ENCODE peak calls at places on chromosomes 1 and 21, in four cellular contexts. One of them, this sample, is unnamed.

GRCh38 chr1:219659682-219660081 is 46.8 kb upstream of the ZC3H11B start:
- DNase-seq in endothelial cell: no peak
- DNase-seq in Peyer's patch: no peak
- DNase-seq in astrocyte of the spinal cord: peak
- DNase-seq in this sample: no peak

GRCh38 chr21:33567914-33568313 is 20.6 kb downstream of the DONSON start:
- DNase-seq in endothelial cell: no peak
- DNase-seq in Peyer's patch: no peak
- DNase-seq in astrocyte of the spinal cord: no peak
- DNase-seq in this sample: no peak

GRCh38 chr1:119336738-119337315 is 31.8 kb upstream of the HAO2 start:
- DNase-seq in endothelial cell: no peak
- DNase-seq in Peyer's patch: no peak
- DNase-seq in astrocyte of the spinal cord: no peak
- DNase-seq in this sample: no peak

GRCh38 chr1:121516279-121516967 is 331.6 kb downstream of the SRGAP2C start:
- DNase-seq in endothelial cell: no peak
- DNase-seq in Peyer's patch: peak
- DNase-seq in astrocyte of the spinal cord: no peak
- DNase-seq in this sample: peak

GRCh38 chr1:83791821-83792437 is 207.0 kb downstream of the TTLL7 start:
- DNase-seq in endothelial cell: no peak
- DNase-seq in Peyer's patch: no peak
- DNase-seq in astrocyte of the spinal cord: peak
- DNase-seq in this sample: no peak

GRCh38 chr1:24101796-24102580 is 9.9 kb downstream of the MYOM3 start:
- DNase-seq in endothelial cell: no peak
- DNase-seq in Peyer's patch: no peak
- DNase-seq in astrocyte of the spinal cord: no peak
- DNase-seq in this sample: no peak

GRCh38 chr1:25866288-25866687 is 7.0 kb upstream of the AUNIP start:
- DNase-seq in endothelial cell: no peak
- DNase-seq in Peyer's patch: no peak
- DNase-seq in astrocyte of the spinal cord: no peak
- DNase-seq in this sample: no peak

GRCh38 chr21:41916888-41917433 is 36.9 kb downstream of the C2CD2 start:
- DNase-seq in endothelial cell: no peak
- DNase-seq in Peyer's patch: no peak
- DNase-seq in astrocyte of the spinal cord: no peak
- DNase-seq in this sample: no peak

GRCh38 chr1:224193319-224193966 is 10.4 kb downstream of the DEGS1 start:
- DNase-seq in endothelial cell: no peak
- DNase-seq in Peyer's patch: no peak
- DNase-seq in astrocyte of the spinal cord: no peak
- DNase-seq in this sample: no peak

GRCh38 chr1:183291216-183291762 is 105.2 kb downstream of the LAMC2 start:
- DNase-seq in endothelial cell: no peak
- DNase-seq in Peyer's patch: no peak
- DNase-seq in astrocyte of the spinal cord: no peak
- DNase-seq in this sample: no peak

GRCh38 chr1:234512376-234512965 is 33.5 kb upstream of the TARBP1 start:
- DNase-seq in endothelial cell: no peak
- DNase-seq in Peyer's patch: no peak
- DNase-seq in astrocyte of the spinal cord: no peak
- DNase-seq in this sample: no peak

GRCh38 chr1:49190138-49190537 is 413.4 kb upstream of the BEND5 start:
- DNase-seq in endothelial cell: no peak
- DNase-seq in Peyer's patch: no peak
- DNase-seq in astrocyte of the spinal cord: no peak
- DNase-seq in this sample: no peak

GRCh38 chr1:183080406-183080805 is 57.2 kb downstream of the LAMC1 start:
- DNase-seq in endothelial cell: no peak
- DNase-seq in Peyer's patch: no peak
- DNase-seq in astrocyte of the spinal cord: peak
- DNase-seq in this sample: no peak

GRCh38 chr1:162502928-162503327 is 5.3 kb downstream of the UHMK1 start:
- DNase-seq in endothelial cell: no peak
- DNase-seq in Peyer's patch: no peak
- DNase-seq in astrocyte of the spinal cord: peak
- DNase-seq in this sample: no peak

GRCh38 chr1:89871768-89872473 is 51.1 kb downstream of the LRRC8D start:
- DNase-seq in endothelial cell: no peak
- DNase-seq in Peyer's patch: no peak
- DNase-seq in astrocyte of the spinal cord: no peak
- DNase-seq in this sample: no peak
- TF ChIP-seq CTCF in endothelial cell: no peak
- TF ChIP-seq CTCF in Peyer's patch: no peak
- TF ChIP-seq CTCF in astrocyte of the spinal cord: no peak
- TF ChIP-seq CTCF in this sample: no peak

GRCh38 chr1:147526501-147526900 is 14.8 kb upstream of the BCL9 start:
- DNase-seq in endothelial cell: no peak
- DNase-seq in Peyer's patch: no peak
- DNase-seq in astrocyte of the spinal cord: no peak
- DNase-seq in this sample: no peak
- TF ChIP-seq CTCF in endothelial cell: no peak
- TF ChIP-seq CTCF in Peyer's patch: no peak
- TF ChIP-seq CTCF in astrocyte of the spinal cord: no peak
- TF ChIP-seq CTCF in this sample: no peak

GRCh38 chr1:17338706-17339493 is 30.9 kb downstream of the PADI4 start:
- DNase-seq in endothelial cell: no peak
- DNase-seq in Peyer's patch: peak
- DNase-seq in astrocyte of the spinal cord: no peak
- DNase-seq in this sample: no peak
- TF ChIP-seq CTCF in endothelial cell: no peak
- TF ChIP-seq CTCF in Peyer's patch: no peak
- TF ChIP-seq CTCF in astrocyte of the spinal cord: peak
- TF ChIP-seq CTCF in this sample: no peak

GRCh38 chr1:5643360-5644090 is 348.7 kb downstream of the NPHP4 start:
- DNase-seq in endothelial cell: no peak
- DNase-seq in Peyer's patch: peak
- DNase-seq in astrocyte of the spinal cord: no peak
- DNase-seq in this sample: no peak

GRCh38 chr1:5645929-5646328 is 346.3 kb downstream of the NPHP4 start:
- DNase-seq in endothelial cell: no peak
- DNase-seq in Peyer's patch: peak
- DNase-seq in astrocyte of the spinal cord: no peak
- DNase-seq in this sample: no peak

GRCh38 chr1:5644281-5645134 is 347.7 kb downstream of the NPHP4 start:
- DNase-seq in endothelial cell: no peak
- DNase-seq in Peyer's patch: peak
- DNase-seq in astrocyte of the spinal cord: no peak
- DNase-seq in this sample: no peak

GRCh38 chr1:5646486-5646885 is 345.7 kb downstream of the NPHP4 start:
- DNase-seq in endothelial cell: no peak
- DNase-seq in Peyer's patch: peak
- DNase-seq in astrocyte of the spinal cord: no peak
- DNase-seq in this sample: no peak

DNA sequence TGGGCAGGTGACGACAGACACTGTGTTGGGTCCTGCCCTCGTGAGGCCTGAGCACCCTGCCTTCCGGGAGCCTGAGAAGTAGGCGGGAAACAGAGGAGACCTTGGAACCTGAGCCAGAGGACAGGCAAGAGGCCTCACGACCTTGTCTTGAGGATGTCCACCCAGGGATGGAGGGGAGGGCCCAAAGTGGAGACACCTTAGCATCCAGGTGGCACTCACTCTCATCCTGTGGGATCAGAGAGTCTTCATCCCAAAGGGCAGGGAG is 347.2 kb downstream of the NPHP4 start:
- DNase-seq in endothelial cell: no peak
- DNase-seq in Peyer's patch: no peak
- DNase-seq in astrocyte of the spinal cord: no peak
- DNase-seq in this sample: no peak
- TF ChIP-seq CTCF in endothelial cell: no peak
- TF ChIP-seq CTCF in Peyer's patch: no peak
- TF ChIP-seq CTCF in astrocyte of the spinal cord: no peak
- TF ChIP-seq CTCF in this sample: no peak

DNA sequence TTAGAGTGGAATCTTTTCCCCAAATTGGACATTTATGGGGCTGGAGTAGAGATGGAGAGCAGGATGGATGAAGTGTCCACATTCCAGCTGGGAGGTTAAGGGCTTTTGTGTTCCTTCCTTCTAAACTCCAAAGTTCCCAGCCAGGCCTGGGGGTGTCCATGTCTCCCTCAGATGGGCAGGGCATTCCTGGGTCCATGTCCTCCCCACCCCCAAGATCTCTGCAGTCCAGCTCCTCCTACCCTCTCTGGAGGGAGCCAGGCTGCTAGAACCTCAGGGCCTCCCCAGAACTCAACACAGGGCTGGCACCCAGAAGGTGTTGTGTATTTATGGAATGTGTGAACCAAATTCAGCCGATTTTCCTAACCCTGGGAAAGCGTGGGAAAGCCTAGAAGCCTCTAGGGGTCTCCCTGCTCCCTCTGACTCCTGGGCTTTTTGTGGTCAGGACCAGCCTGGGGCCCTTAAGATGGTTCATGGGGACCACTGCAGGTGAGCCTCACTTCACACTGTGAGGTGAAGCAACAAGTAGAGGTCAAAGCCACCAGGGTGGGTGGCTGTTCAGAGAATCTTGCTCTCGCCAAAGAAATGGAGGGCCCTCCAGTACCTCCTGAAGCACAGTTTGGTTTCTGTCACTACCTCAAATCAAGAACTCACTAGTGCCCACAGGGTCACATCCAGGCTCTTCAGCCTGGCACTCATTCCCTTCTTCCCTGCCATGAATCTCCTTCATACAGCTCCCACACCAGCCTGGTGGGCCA is 54.8 kb downstream of the GLIS1 start:
- DNase-seq in endothelial cell: no peak
- DNase-seq in Peyer's patch: no peak
- DNase-seq in astrocyte of the spinal cord: no peak
- DNase-seq in this sample: no peak
- TF ChIP-seq CTCF in endothelial cell: no peak
- TF ChIP-seq CTCF in Peyer's patch: no peak
- TF ChIP-seq CTCF in astrocyte of the spinal cord: peak
- TF ChIP-seq CTCF in this sample: no peak

GRCh38 chr1:184861755-184862336 is 107.2 kb upstream of the EDEM3 start:
- DNase-seq in endothelial cell: no peak
- DNase-seq in Peyer's patch: no peak
- DNase-seq in astrocyte of the spinal cord: no peak
- DNase-seq in this sample: no peak
- TF ChIP-seq CTCF in endothelial cell: no peak
- TF ChIP-seq CTCF in Peyer's patch: no peak
- TF ChIP-seq CTCF in astrocyte of the spinal cord: no peak
- TF ChIP-seq CTCF in this sample: no peak

GRCh38 chr21:43917515-43918384 is 52.7 kb downstream of the AGPAT3 start:
- DNase-seq in endothelial cell: no peak
- DNase-seq in Peyer's patch: no peak
- DNase-seq in astrocyte of the spinal cord: no peak
- DNase-seq in this sample: peak
- TF ChIP-seq CTCF in endothelial cell: no peak
- TF ChIP-seq CTCF in Peyer's patch: peak
- TF ChIP-seq CTCF in astrocyte of the spinal cord: no peak
- TF ChIP-seq CTCF in this sample: no peak

GRCh38 chr1:160768295-160768657 is 27.7 kb upstream of the LY9 start:
- DNase-seq in endothelial cell: peak
- DNase-seq in Peyer's patch: peak
- DNase-seq in astrocyte of the spinal cord: no peak
- DNase-seq in this sample: peak
- TF ChIP-seq CTCF in endothelial cell: peak
- TF ChIP-seq CTCF in Peyer's patch: peak
- TF ChIP-seq CTCF in astrocyte of the spinal cord: no peak
- TF ChIP-seq CTCF in this sample: peak

GRCh38 chr1:2784854-2785630 is 16.5 kb downstream of the TTC34 start:
- DNase-seq in endothelial cell: no peak
- DNase-seq in Peyer's patch: peak
- DNase-seq in astrocyte of the spinal cord: no peak
- DNase-seq in this sample: no peak

GRCh38 chr1:2783069-2783434 is 18.4 kb downstream of the TTC34 start:
- DNase-seq in endothelial cell: no peak
- DNase-seq in Peyer's patch: peak
- DNase-seq in astrocyte of the spinal cord: no peak
- DNase-seq in this sample: no peak

GRCh38 chr1:2783435-2784397 is 17.8 kb downstream of the TTC34 start:
- DNase-seq in endothelial cell: no peak
- DNase-seq in Peyer's patch: peak
- DNase-seq in astrocyte of the spinal cord: no peak
- DNase-seq in this sample: no peak

GRCh38 chr1:2778220-2778592 is 23.3 kb downstream of the TTC34 start:
- DNase-seq in endothelial cell: no peak
- DNase-seq in Peyer's patch: peak
- DNase-seq in astrocyte of the spinal cord: no peak
- DNase-seq in this sample: no peak

DNA sequence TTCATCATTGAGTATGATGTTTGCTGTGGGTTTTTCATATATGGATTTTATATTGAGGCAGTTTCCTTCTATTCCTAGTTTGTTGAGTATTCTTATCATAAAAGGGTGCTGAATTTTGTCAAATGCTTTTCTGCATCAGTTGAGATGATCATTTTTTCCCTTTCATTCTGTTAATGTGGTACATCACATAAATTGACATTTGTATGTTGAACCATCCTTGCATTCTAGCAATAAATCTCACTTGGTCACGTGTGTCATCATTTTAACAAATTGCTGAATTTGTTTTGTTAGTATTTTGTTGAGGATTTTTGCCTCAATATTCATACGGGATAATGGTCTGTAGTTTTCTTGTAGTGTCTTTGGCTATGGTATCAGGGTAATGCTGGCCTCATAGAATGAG is 19.9 kb downstream of the TTC34 start:
- DNase-seq in endothelial cell: no peak
- DNase-seq in Peyer's patch: no peak
- DNase-seq in astrocyte of the spinal cord: no peak
- DNase-seq in this sample: no peak
- TF ChIP-seq CTCF in endothelial cell: no peak
- TF ChIP-seq CTCF in Peyer's patch: no peak
- TF ChIP-seq CTCF in astrocyte of the spinal cord: no peak
- TF ChIP-seq CTCF in this sample: no peak

This sample was measured in transverse colon.